ENCODE peak calls at places on chromosome 14, in seven cellular contexts. V, D, P, S, C, Z and X are unnamed samples.

GRCh38 chr14:38384746-38385145 is 128.9 kb upstream of the CLEC14A start:
- DNase-seq in V (no peak), D (no peak), P (no peak), S (no peak), C (no peak), Z (no peak), X (no peak)

GRCh38 chr14:42909659-42910058 is 1303.0 kb downstream of the LRFN5 start:
- DNase-seq in V (no peak), D (no peak), P (no peak), S (no peak), C (no peak), Z (no peak), X (no peak)

GRCh38 chr14:103401223-103402214 is 16.3 kb downstream of the MARK3 start:
- DNase-seq in V (no peak), D (no peak), P (no peak), S (peak), C (peak), Z (no peak), X (no peak)

GRCh38 chr14:102580552-102581110 is 11.8 kb upstream of the RCOR1 start:
- DNase-seq in V (no peak), D (no peak), P (no peak), S (no peak), C (no peak), Z (no peak), X (no peak)

GRCh38 chr14:95784137-95784536 is 70.2 kb upstream of the TCL1A start:
- DNase-seq in V (no peak), D (no peak), P (no peak), S (peak), C (no peak), Z (no peak), X (no peak)

GRCh38 chr14:32121948-32122347 is 44.8 kb downstream of the ARHGAP5 start:
- DNase-seq in V (no peak), D (no peak), P (no peak), S (no peak), C (peak), Z (no peak), X (no peak)

GRCh38 chr14:96129128-96129736 is 75.4 kb upstream of the BDKRB2 start:
- DNase-seq in V (no peak), D (no peak), P (no peak), S (no peak), C (no peak), Z (no peak), X (no peak)

GRCh38 chr14:24259282-24260025 is 3.5 kb downstream of the TGM1 start:
- DNase-seq in V (no peak), D (peak), P (no peak), S (peak), C (no peak), Z (no peak), X (peak)

GRCh38 chr14:53022593-53022992 is 71.7 kb upstream of the FERMT2 start:
- DNase-seq in V (no peak), D (no peak), P (no peak), S (no peak), C (no peak), Z (no peak), X (no peak)

GRCh38 chr14:61681413-61681812 is 13.9 kb upstream of the HIF1A start:
- DNase-seq in V (no peak), D (no peak), P (no peak), S (no peak), C (no peak), Z (no peak), X (no peak)

GRCh38 chr14:53354331-53354730 is 201.2 kb upstream of the DDHD1 start:
- DNase-seq in V (no peak), D (no peak), P (no peak), S (peak), C (no peak), Z (no peak), X (no peak)

GRCh38 chr14:99191663-99192621 is 80.1 kb downstream of the BCL11B start:
- DNase-seq in V (no peak), D (peak), P (no peak), S (peak), C (peak), Z (peak), X (peak)

GRCh38 chr14:64293976-64294671 is at the start of gene ESR2:
- DNase-seq in V (peak), D (no peak), P (peak), S (peak), C (no peak), Z (no peak), X (peak)

GRCh38 chr14:48735607-48736006 is 850.6 kb downstream of the RPS29 start:
- DNase-seq in V (no peak), D (no peak), P (no peak), S (no peak), C (no peak), Z (no peak), X (no peak)

GRCh38 chr14:89813485-89814080 is 140.9 kb downstream of the EFCAB11 start:
- DNase-seq in V (no peak), D (no peak), P (no peak), S (peak), C (no peak), Z (no peak), X (no peak)

GRCh38 chr14:89292579-89293348 is 124.3 kb downstream of the FOXN3 start:
- DNase-seq in V (no peak), D (no peak), P (no peak), S (no peak), C (no peak), Z (no peak), X (no peak)

GRCh38 chr14:52369305-52369781 is 55.2 kb downstream of the PTGER2 start:
- DNase-seq in V (no peak), D (peak), P (no peak), S (peak), C (no peak), Z (no peak), X (no peak)

GRCh38 chr14:55136241-55136640 is 7.2 kb downstream of the LGALS3 start:
- DNase-seq in V (no peak), D (no peak), P (no peak), S (peak), C (no peak), Z (no peak), X (no peak)

DNA sequence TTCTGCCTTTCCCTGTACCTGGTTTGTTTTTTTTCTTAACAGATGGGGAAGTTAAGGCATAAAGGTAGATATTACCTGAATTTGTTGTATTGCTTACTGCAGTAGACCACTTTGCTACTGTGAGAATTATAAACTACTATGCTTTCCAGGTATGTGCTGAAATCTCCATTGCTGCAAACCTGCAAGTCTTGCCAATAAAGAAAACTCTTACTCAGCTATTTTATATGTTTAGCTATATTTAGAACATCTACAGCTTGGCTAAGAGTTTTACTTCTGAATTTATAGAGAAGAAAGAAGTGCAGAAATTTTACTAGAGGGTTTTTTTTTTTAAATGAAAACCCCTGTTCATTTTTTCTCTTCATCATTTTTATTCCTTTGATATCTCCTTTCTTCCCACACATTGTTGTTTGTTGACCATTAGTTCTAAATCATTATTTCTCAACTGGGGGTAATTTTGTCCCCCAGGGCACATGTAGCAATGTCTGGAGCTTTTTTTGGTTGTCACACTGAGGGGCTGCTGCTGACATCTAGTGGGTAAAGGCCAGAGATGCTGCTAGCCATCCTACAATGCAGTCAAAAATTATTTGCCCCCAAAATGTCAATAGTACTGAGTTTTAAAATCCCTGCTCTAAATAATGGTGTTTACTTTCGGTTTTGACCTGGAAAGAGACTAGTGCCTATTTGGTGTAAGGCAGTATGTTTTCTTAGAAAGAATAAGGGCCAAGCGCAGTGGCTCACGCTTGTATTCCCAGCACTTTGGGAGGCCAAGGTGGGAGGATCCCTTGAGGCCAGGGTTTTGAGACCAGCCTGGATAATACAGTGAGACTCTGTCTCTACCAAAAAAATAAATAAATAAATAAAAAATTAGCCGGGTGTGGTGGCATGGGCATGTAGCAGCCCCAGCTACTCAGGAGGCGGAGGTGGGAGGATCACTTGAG is 48.6 kb downstream of the PCNX1 start:
- DNase-seq in V (no peak), D (no peak), P (peak), S (peak), C (no peak), Z (no peak), X (no peak)
- TF ChIP-seq CTCF in V (peak), D (no peak), P (peak), S (peak), C (peak), Z (no peak), X (peak)

GRCh38 chr14:104968541-104969401 is 9.4 kb downstream of the AHNAK2 start:
- DNase-seq in V (no peak), D (peak), P (peak), S (no peak), C (no peak), Z (peak), X (no peak)

GRCh38 chr14:104971447-104972240 is 6.5 kb downstream of the AHNAK2 start:
- DNase-seq in V (no peak), D (no peak), P (peak), S (no peak), C (no peak), Z (no peak), X (peak)

GRCh38 chr14:104970231-104971068 is 7.7 kb downstream of the AHNAK2 start:
- DNase-seq in V (no peak), D (no peak), P (peak), S (peak), C (peak), Z (peak), X (peak)

GRCh38 chr14:104968153-104968527 is 10.0 kb downstream of the AHNAK2 start:
- DNase-seq in V (no peak), D (peak), P (peak), S (peak), C (no peak), Z (peak), X (peak)

DNA sequence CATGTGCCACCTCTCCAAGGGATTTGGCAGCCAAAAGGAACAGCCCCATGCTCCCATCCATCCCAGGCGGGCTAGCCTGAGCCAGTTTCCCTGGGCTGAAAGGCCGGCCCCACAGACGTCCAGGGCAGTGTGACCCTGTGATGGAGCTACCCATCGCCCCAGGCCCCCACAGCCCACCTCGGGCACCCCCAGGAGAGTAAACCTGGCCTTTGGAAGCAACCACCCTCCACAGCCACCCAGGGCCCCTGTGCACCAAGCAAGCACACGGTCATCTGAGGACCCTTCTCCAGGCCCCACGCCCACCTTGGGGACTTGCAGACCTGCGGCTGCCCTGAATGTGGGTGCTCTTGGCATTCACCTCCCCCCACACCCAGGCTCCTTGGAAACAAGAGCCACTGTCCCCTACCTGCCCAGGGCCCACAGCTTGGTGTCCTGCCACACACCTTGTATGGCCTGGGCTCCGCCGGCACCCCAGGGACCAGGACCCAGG is 8.4 kb downstream of the AHNAK2 start:
- DNase-seq in V (no peak), D (no peak), P (peak), S (no peak), C (no peak), Z (no peak), X (peak)
- H3K4me3 ChIP-seq in V (no peak), D (peak), P (no peak), S (peak), C (peak), Z (peak), X (no peak)

GRCh38 chr14:65594153-65594881 is 181.8 kb downstream of the FUT8 start:
- DNase-seq in V (no peak), D (no peak), P (no peak), S (no peak), C (no peak), Z (no peak), X (peak)

GRCh38 chr14:65604535-65604934 is 192.0 kb downstream of the FUT8 start:
- DNase-seq in V (no peak), D (no peak), P (no peak), S (no peak), C (no peak), Z (no peak), X (no peak)

GRCh38 chr14:65600742-65601141 is 188.2 kb downstream of the FUT8 start:
- DNase-seq in V (no peak), D (no peak), P (no peak), S (no peak), C (no peak), Z (no peak), X (no peak)

GRCh38 chr14:65594882-65595237 is 182.3 kb downstream of the FUT8 start:
- DNase-seq in V (no peak), D (no peak), P (no peak), S (no peak), C (no peak), Z (no peak), X (no peak)

DNA sequence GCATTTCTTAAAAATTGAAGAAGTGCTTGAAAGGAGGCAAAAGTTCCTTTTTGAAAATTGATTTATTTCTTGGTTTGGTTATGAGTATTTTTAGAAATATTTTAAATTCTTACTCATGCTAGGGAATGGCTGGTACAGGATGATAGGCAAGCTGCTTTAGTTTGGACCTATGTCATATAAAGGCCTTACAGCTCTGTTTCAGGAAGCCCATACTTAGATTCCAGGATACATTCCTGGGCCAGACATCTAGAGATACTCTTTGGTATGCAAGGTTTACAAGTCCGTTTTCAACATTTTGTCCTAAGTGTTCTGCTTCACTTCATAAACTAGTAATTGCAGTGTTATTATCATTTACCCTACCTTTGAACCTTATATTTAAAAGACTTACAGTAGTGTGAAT is 186.8 kb downstream of the FUT8 start:
- DNase-seq in V (no peak), D (no peak), P (no peak), S (no peak), C (no peak), Z (no peak), X (no peak)
- TF ChIP-seq CTCF in V (no peak), D (no peak), P (no peak), S (no peak), C (no peak), Z (no peak), X (no peak)

GRCh38 chr14:101088395-101088667 is 184.8 kb upstream of the RTL1 start:
- DNase-seq in V (no peak), D (no peak), P (no peak), S (no peak), C (no peak), Z (peak), X (no peak)
- H3K4me3 ChIP-seq in V (no peak), D (no peak), P (no peak), S (no peak), C (no peak), Z (no peak), X (no peak)

GRCh38 chr14:58362798-58363412 is 32.8 kb upstream of the TOMM20L start:
- DNase-seq in V (no peak), D (no peak), P (no peak), S (peak), C (peak), Z (no peak), X (no peak)
- TF ChIP-seq CTCF in V (peak), D (no peak), P (no peak), S (peak), C (no peak), Z (no peak), X (no peak)

DNA sequence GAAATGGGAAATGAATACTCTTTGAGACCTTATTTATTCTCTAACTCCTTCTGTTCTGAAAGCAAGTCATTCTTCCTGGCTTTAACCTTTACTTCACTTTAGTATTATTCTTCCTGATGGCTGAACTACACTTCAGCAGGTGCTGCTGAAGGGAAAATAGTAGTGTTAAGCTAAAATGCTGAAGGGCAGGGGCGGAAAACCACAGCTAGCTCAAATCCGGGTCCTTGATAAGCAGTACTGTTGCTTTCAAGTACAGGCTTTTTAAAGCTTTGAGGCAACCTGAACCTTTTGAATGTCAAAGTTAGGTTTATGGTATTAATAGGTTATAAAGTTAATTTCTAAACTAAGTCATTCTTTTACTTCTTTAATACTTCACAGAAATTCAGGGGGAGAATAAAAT is 10.7 kb downstream of the CCDC196 start:
- DNase-seq in V (no peak), D (no peak), P (no peak), S (no peak), C (no peak), Z (no peak), X (no peak)
- H3K4me3 ChIP-seq in V (no peak), D (no peak), P (no peak), S (no peak), C (no peak), Z (no peak), X (no peak)